ENCODE peak calls at places on chromosomes 5 and 9, in eight cellular contexts. V is mesenchymal stem cell; X is A172; G is mesothelial cell of epicardium; O is GM13977; P is activated CD4-positive, CD25-positive, alpha-beta regulatory T cell treated with anti-CD3 and anti-CD28 coated beads, Interleukin-2, amount 50 U/mL, for 16 hours; T is T-helper 22 cell; R is AG20443. D is an unnamed sample.

GRCh38 chr9:70924905-70925547 is 196.4 kb downstream of the TRPM3 start:
- DNase-seq in V (peak; percentile 70), G (peak; percentile 39), O (peak; percentile 36), P (no peak), T (no peak), X (peak; percentile 84), R (peak; percentile 70), D (no peak)

GRCh38 chr9:123473226-123473625 is 117.2 kb downstream of the CRB2 start:
- DNase-seq in G (no peak), R (no peak), T (no peak), X (no peak), V (no peak), P (no peak), O (no peak), D (no peak)

GRCh38 chr9:129318121-129319075 is 140.3 kb upstream of the IER5L start:
- DNase-seq in P (no peak), T (no peak), O (no peak), V (peak; percentile 47), R (no peak), X (no peak), G (peak; percentile 41), D (no peak)

GRCh38 chr9:120918931-120919638 is 7.5 kb downstream of the TRAF1 start:
- DNase-seq in X (no peak), V (peak; percentile 66), O (no peak), P (no peak), G (no peak), R (no peak), T (no peak), D (no peak)

GRCh38 chr9:121568541-121569265 is 69.1 kb upstream of the GGTA1 start:
- DNase-seq in P (no peak), O (no peak), X (peak; percentile 58), G (no peak), V (no peak), T (no peak), R (no peak), D (no peak)

GRCh38 chr5:3339092-3339797 is 256.4 kb upstream of the IRX1 start:
- DNase-seq in O (no peak), V (no peak), X (no peak), G (no peak), T (no peak), R (peak; percentile 70), P (no peak), D (no peak)

GRCh38 chr9:122445155-122445749 is 32.5 kb downstream of the OR1J1 start:
- DNase-seq in T (no peak), V (peak; percentile 10), G (no peak), O (no peak), P (no peak), R (peak; percentile 72), X (no peak), D (no peak)

GRCh38 chr9:95450171-95451107 is 66.3 kb downstream of the PTCH1 start:
- DNase-seq in G (no peak), T (no peak), O (no peak), P (no peak), R (no peak), V (peak; percentile 14), X (no peak), D (no peak)

GRCh38 chr9:137757139-137757538 is 120.4 kb upstream of the CACNA1B start:
- DNase-seq in X (peak; percentile 57), P (no peak), O (no peak), V (no peak), R (no peak), G (no peak), T (no peak), D (no peak)

GRCh38 chr5:60232051-60232794 is 338.7 kb upstream of the PDE4D start:
- DNase-seq in O (no peak), G (no peak), P (no peak), T (no peak), X (no peak), V (no peak), R (no peak), D (no peak)

GRCh38 chr5:18944771-18945170 is 1043.2 kb downstream of the CDH18 start:
- DNase-seq in R (no peak), P (no peak), O (no peak), T (no peak), G (no peak), V (no peak), X (peak; percentile 20), D (no peak)

GRCh38 chr9:77647267-77647658 is 859 bp downstream of the GNA14 start:
- DNase-seq in T (no peak), G (no peak), O (no peak), R (no peak), P (no peak), X (no peak), V (no peak), D (no peak)

GRCh38 chr5:36491860-36492259 is 114.5 kb upstream of the SLC1A3 start:
- DNase-seq in R (peak; percentile 23), P (no peak), X (no peak), T (no peak), O (no peak), V (no peak), G (no peak), D (no peak)

GRCh38 chr9:1722404-1722803 is 292.7 kb upstream of the SMARCA2 start:
- DNase-seq in V (no peak), R (no peak), T (no peak), O (no peak), G (no peak), X (no peak), P (no peak), D (no peak)

GRCh38 chr9:22084336-22085035 is 75.4 kb upstream of the CDKN2B start:
- DNase-seq in V (peak; percentile 90), R (peak; percentile 76), P (no peak), O (no peak), X (no peak), G (no peak), T (no peak), D (no peak)

GRCh38 chr5:134600600-134600999 is 32.0 kb downstream of the SAR1B start:
- DNase-seq in P (no peak), G (no peak), R (no peak), O (no peak), V (peak; percentile 37), X (no peak), T (no peak), D (no peak)

GRCh38 chr5:99607124-99607523 is 678.3 kb upstream of the CHD1 start:
- DNase-seq in V (no peak), T (no peak), O (no peak), G (no peak), R (no peak), P (no peak), X (peak; percentile 16), D (no peak)

GRCh38 chr5:151684690-151685361 is 1.9 kb downstream of the SPARC start:
- DNase-seq in T (no peak), O (no peak), R (peak; percentile 69), G (peak; percentile 83), X (peak; percentile 98), P (no peak), V (peak; percentile 99), D (no peak)

GRCh38 chr5:135038829-135039525 is 4.9 kb upstream of the PITX1 start:
- DNase-seq in X (no peak), P (no peak), T (no peak), O (no peak), V (peak; percentile 39), G (no peak), R (no peak), D (no peak)

GRCh38 chr9:33415152-33416038 is 13.0 kb upstream of the AQP7 start:
- DNase-seq in G (peak; percentile 66), V (peak; percentile 39), T (peak; percentile 87), P (peak; percentile 75), O (peak; percentile 81), R (peak; percentile 63), X (no peak), D (peak; percentile 97)

GRCh38 chr5:153974131-153974812 is 64.4 kb downstream of the FAM114A2 start:
- DNase-seq in O (peak; percentile 60), G (no peak), X (peak; percentile 60), P (no peak), R (peak; percentile 76), V (peak; percentile 50), T (no peak), D (no peak)

GRCh38 chr9:99419099-99419498 is 197.0 kb downstream of the SEC61B start:
- DNase-seq in R (no peak), P (no peak), O (no peak), T (no peak), G (no peak), X (no peak), V (peak; percentile 50), D (no peak)

GRCh38 chr5:39543335-39543734 is 118.6 kb upstream of the DAB2 start:
- DNase-seq in X (no peak), V (peak; percentile 12), O (no peak), P (no peak), R (peak; percentile 49), T (no peak), G (no peak), D (no peak)

GRCh38 chr9:70600479-70600878 is 186.0 kb upstream of the KLF9 start:
- DNase-seq in G (no peak), O (no peak), X (peak; percentile 46), T (no peak), R (peak; percentile 44), P (no peak), V (peak; percentile 93), D (no peak)

GRCh38 chr9:95129651-95130291 is 187.7 kb downstream of the FANCC start:
- DNase-seq in R (no peak), T (no peak), G (no peak), O (no peak), X (no peak), V (no peak), P (no peak), D (no peak)

GRCh38 chr5:17065468-17065867 is 129.4 kb upstream of the MYO10 start:
- DNase-seq in O (no peak), R (no peak), X (no peak), T (no peak), V (no peak), G (no peak), P (no peak), D (no peak)

GRCh38 chr9:127083133-127083532 is 39.3 kb downstream of the ANGPTL2 start:
- DNase-seq in P (no peak), G (no peak), V (no peak), X (no peak), T (no peak), O (no peak), R (no peak), D (no peak)

GRCh38 chr9:81737871-81738507 is 48.6 kb upstream of the TLE1 start:
- DNase-seq in T (no peak), X (peak; percentile 90), V (peak; percentile 82), O (no peak), R (peak; percentile 89), P (no peak), G (no peak), D (no peak)

GRCh38 chr5:111563041-111563822 is 50.9 kb upstream of the STARD4 start:
- DNase-seq in G (no peak), O (no peak), T (no peak), P (no peak), V (peak; percentile 100), X (peak; percentile 14), R (no peak), D (no peak)

GRCh38 chr5:39173069-39173468 is 46.3 kb downstream of the FYB1 start:
- DNase-seq in T (no peak), X (no peak), V (no peak), P (no peak), G (no peak), O (no peak), R (no peak), D (no peak)

GRCh38 chr5:123881791-123882244 is 369.8 kb downstream of the CSNK1G3 start:
- DNase-seq in P (no peak), T (no peak), G (no peak), X (peak; percentile 8), R (no peak), V (peak; percentile 54), O (no peak), D (no peak)

GRCh38 chr5:138950411-138951011 is 75.4 kb upstream of the LRRTM2 start:
- DNase-seq in T (no peak), G (no peak), X (no peak), P (no peak), V (no peak), O (no peak), R (no peak), D (no peak)

GRCh38 chr5:142816577-142816976 is 46.4 kb downstream of the ARHGAP26 start:
- DNase-seq in O (no peak), X (peak; percentile 71), G (no peak), T (no peak), P (no peak), V (peak; percentile 40), R (peak; percentile 46), D (no peak)

GRCh38 chr9:76593011-76593347 is 134.0 kb downstream of the GCNT1 start:
- DNase-seq in P (no peak), V (no peak), R (no peak), G (no peak), X (no peak), O (no peak), T (no peak), D (no peak)

D was measured in naive thymus-derived CD4-positive, alpha-beta T cell.